ENCODE peak calls at places on chromosomes 3 and 15, in five cellular contexts. One of them, this sample, is unnamed.

GRCh38 chr15:84731774-84732173 is 15.8 kb upstream of the SEC11A start:
- DNase-seq in mammary epithelial cell: no peak
- DNase-seq in fibroblast of lung: peak; percentile 86
- DNase-seq in breast epithelium: no peak
- DNase-seq in mesendoderm: no peak
- DNase-seq in this sample: no peak

GRCh38 chr3:43670635-43671522 is 19.9 kb upstream of the ABHD5 start:
- DNase-seq in mammary epithelial cell: no peak
- DNase-seq in fibroblast of lung: no peak
- DNase-seq in breast epithelium: no peak
- DNase-seq in mesendoderm: no peak
- DNase-seq in this sample: no peak

GRCh38 chr3:42256135-42256819 is 9.7 kb downstream of the CCK start:
- DNase-seq in mammary epithelial cell: peak; percentile 79
- DNase-seq in fibroblast of lung: peak; percentile 16
- DNase-seq in breast epithelium: no peak
- DNase-seq in mesendoderm: no peak
- DNase-seq in this sample: no peak

GRCh38 chr15:60840703-60841411 is 361.9 kb upstream of the ICE2 start:
- DNase-seq in mammary epithelial cell: no peak
- DNase-seq in fibroblast of lung: no peak
- DNase-seq in breast epithelium: no peak
- DNase-seq in mesendoderm: no peak
- DNase-seq in this sample: no peak

GRCh38 chr3:184769771-184770170 is 42.2 kb upstream of the VPS8 start:
- DNase-seq in mammary epithelial cell: peak; percentile 82
- DNase-seq in fibroblast of lung: no peak
- DNase-seq in breast epithelium: no peak
- DNase-seq in mesendoderm: no peak
- DNase-seq in this sample: peak; percentile 38

GRCh38 chr3:28050895-28051294 is 190.5 kb upstream of the CMC1 start:
- DNase-seq in mammary epithelial cell: peak; percentile 87
- DNase-seq in fibroblast of lung: no peak
- DNase-seq in breast epithelium: no peak
- DNase-seq in mesendoderm: no peak
- DNase-seq in this sample: no peak

GRCh38 chr3:37477275-37477674 is 302.9 kb upstream of the LRRFIP2 start:
- DNase-seq in mammary epithelial cell: no peak
- DNase-seq in fibroblast of lung: no peak
- DNase-seq in breast epithelium: no peak
- DNase-seq in mesendoderm: no peak
- DNase-seq in this sample: no peak

GRCh38 chr3:42192334-42193200 is 73.4 kb downstream of the CCK start:
- DNase-seq in mammary epithelial cell: no peak
- DNase-seq in fibroblast of lung: no peak
- DNase-seq in breast epithelium: no peak
- DNase-seq in mesendoderm: no peak
- DNase-seq in this sample: no peak

GRCh38 chr3:136836511-136837156 is 17.7 kb downstream of the SLC35G2 start:
- DNase-seq in mammary epithelial cell: no peak
- DNase-seq in fibroblast of lung: no peak
- DNase-seq in breast epithelium: no peak
- DNase-seq in mesendoderm: no peak
- DNase-seq in this sample: no peak

GRCh38 chr3:152376351-152377183 is 107.8 kb downstream of the MBNL1 start:
- DNase-seq in mammary epithelial cell: no peak
- DNase-seq in fibroblast of lung: peak; percentile 80
- DNase-seq in breast epithelium: no peak
- DNase-seq in mesendoderm: no peak
- DNase-seq in this sample: peak; percentile 47

GRCh38 chr3:128544190-128544589 is 51.2 kb upstream of the GATA2 start:
- DNase-seq in mammary epithelial cell: no peak
- DNase-seq in fibroblast of lung: no peak
- DNase-seq in breast epithelium: no peak
- DNase-seq in mesendoderm: no peak
- DNase-seq in this sample: no peak

GRCh38 chr3:99645277-99646106 is 7.1 kb downstream of the COL8A1 start:
- DNase-seq in mammary epithelial cell: peak; percentile 43
- DNase-seq in fibroblast of lung: peak; percentile 85
- DNase-seq in breast epithelium: no peak
- DNase-seq in mesendoderm: peak; percentile 68
- DNase-seq in this sample: no peak

GRCh38 chr3:64687381-64687780 is 419 bp downstream of the ADAMTS9 start:
- DNase-seq in mammary epithelial cell: peak; percentile 28
- DNase-seq in fibroblast of lung: no peak
- DNase-seq in breast epithelium: no peak
- DNase-seq in mesendoderm: no peak
- DNase-seq in this sample: no peak

GRCh38 chr15:75650908-75651809 is 3.4 kb downstream of the SNX33 start:
- DNase-seq in mammary epithelial cell: no peak
- DNase-seq in fibroblast of lung: peak; percentile 28
- DNase-seq in breast epithelium: no peak
- DNase-seq in mesendoderm: no peak
- DNase-seq in this sample: no peak

GRCh38 chr3:148136816-148137215 is 560.9 kb upstream of the AGTR1 start:
- DNase-seq in mammary epithelial cell: no peak
- DNase-seq in fibroblast of lung: no peak
- DNase-seq in breast epithelium: no peak
- DNase-seq in mesendoderm: no peak
- DNase-seq in this sample: no peak

GRCh38 chr3:105235785-105236184 is 130.9 kb upstream of the ALCAM start:
- DNase-seq in mammary epithelial cell: no peak
- DNase-seq in fibroblast of lung: no peak
- DNase-seq in breast epithelium: no peak
- DNase-seq in mesendoderm: no peak
- DNase-seq in this sample: no peak

GRCh38 chr15:69472575-69472974 is 20.0 kb downstream of the RPLP1 start:
- DNase-seq in mammary epithelial cell: no peak
- DNase-seq in fibroblast of lung: peak; percentile 38
- DNase-seq in breast epithelium: peak; percentile 7
- DNase-seq in mesendoderm: no peak
- DNase-seq in this sample: no peak

GRCh38 chr3:121883507-121883906 is 10.7 kb upstream of the SLC15A2 start:
- DNase-seq in mammary epithelial cell: peak; percentile 46
- DNase-seq in fibroblast of lung: peak; percentile 27
- DNase-seq in breast epithelium: no peak
- DNase-seq in mesendoderm: peak; percentile 64
- DNase-seq in this sample: no peak

GRCh38 chr15:98779463-98780071 is 131.2 kb downstream of the IGF1R start:
- DNase-seq in mammary epithelial cell: peak; percentile 74
- DNase-seq in fibroblast of lung: peak; percentile 70
- DNase-seq in breast epithelium: peak; percentile 76
- DNase-seq in mesendoderm: peak; percentile 97
- DNase-seq in this sample: peak; percentile 84

GRCh38 chr3:20042331-20042730 is 2.1 kb downstream of the KAT2B start:
- DNase-seq in mammary epithelial cell: no peak
- DNase-seq in fibroblast of lung: no peak
- DNase-seq in breast epithelium: no peak
- DNase-seq in mesendoderm: no peak
- DNase-seq in this sample: no peak

GRCh38 chr3:20039082-20039764 is 1.0 kb upstream of the KAT2B start:
- DNase-seq in mammary epithelial cell: no peak
- DNase-seq in fibroblast of lung: no peak
- DNase-seq in breast epithelium: no peak
- DNase-seq in mesendoderm: no peak
- DNase-seq in this sample: no peak

GRCh38 chr3:20040476-20041196 is 390 bp downstream of the KAT2B start:
- DNase-seq in mammary epithelial cell: peak; percentile 67
- DNase-seq in fibroblast of lung: peak; percentile 80
- DNase-seq in breast epithelium: peak; percentile 51
- DNase-seq in mesendoderm: peak; percentile 86
- DNase-seq in this sample: peak; percentile 88

GRCh38 chr3:20039765-20040475 is at the start of gene KAT2B:
- DNase-seq in mammary epithelial cell: peak; percentile 64
- DNase-seq in fibroblast of lung: peak; percentile 59
- DNase-seq in breast epithelium: peak; percentile 52
- DNase-seq in mesendoderm: peak; percentile 74
- DNase-seq in this sample: peak; percentile 88

DNA sequence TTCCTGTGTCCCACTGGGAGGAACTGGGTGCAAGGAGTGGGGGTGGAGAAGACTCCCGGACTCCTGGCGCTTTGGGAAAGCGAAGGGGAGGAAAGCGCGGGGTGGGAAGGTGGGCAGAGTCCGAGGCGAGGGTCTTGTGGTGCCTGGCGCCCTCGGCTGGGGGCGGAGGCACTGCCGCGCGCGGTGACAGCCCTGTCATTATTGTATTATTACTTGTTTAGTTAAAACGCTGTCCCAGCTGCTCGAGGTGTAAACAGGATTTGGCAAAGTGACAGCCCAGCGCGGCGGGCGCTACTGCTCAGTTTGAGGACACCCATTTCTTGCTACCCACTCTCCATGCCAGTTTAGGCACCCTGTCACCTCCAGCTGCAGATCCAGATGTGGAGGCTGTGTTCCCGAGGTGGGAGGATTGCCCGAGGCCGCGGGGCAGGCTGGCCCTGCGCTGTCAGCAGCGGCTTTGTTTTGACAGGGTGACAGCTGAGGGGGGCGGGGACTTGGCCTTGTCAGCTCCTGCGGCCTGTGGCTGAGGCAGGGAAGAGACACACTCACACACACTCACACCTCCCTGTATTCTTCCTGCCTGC is 1.0 kb downstream of the KAT2B start:
- DNase-seq in mammary epithelial cell: peak; percentile 65
- DNase-seq in fibroblast of lung: peak; percentile 75
- DNase-seq in breast epithelium: peak; percentile 73
- DNase-seq in mesendoderm: peak; percentile 84
- DNase-seq in this sample: peak; percentile 95
- H3K27ac ChIP-seq in mammary epithelial cell: no peak overlapping the region
- H3K27ac ChIP-seq in fibroblast of lung: peak overlapping the region; percentile 53
- H3K27ac ChIP-seq in breast epithelium: peak overlapping the region; percentile 94
- H3K27ac ChIP-seq in mesendoderm: peak overlapping the region; percentile 52
- H3K27ac ChIP-seq in this sample: peak overlapping the region; percentile 69

GRCh38 chr15:35693286-35693685 is 147.3 kb upstream of the DPH6 start:
- DNase-seq in mammary epithelial cell: no peak
- DNase-seq in fibroblast of lung: peak; percentile 25
- DNase-seq in breast epithelium: no peak
- DNase-seq in mesendoderm: no peak
- DNase-seq in this sample: no peak
- H3K4me1 ChIP-seq in mammary epithelial cell: peaks cover 25% of the 10 kb centered on the region
- H3K4me1 ChIP-seq in fibroblast of lung: peaks cover 16% of the 10 kb centered on the region
- H3K4me1 ChIP-seq in breast epithelium: no peaks in the 10 kb centered on the region
- H3K4me1 ChIP-seq in mesendoderm: no peaks in the 10 kb centered on the region
- H3K4me1 ChIP-seq in this sample: peaks cover 4% of the 10 kb centered on the region

DNA sequence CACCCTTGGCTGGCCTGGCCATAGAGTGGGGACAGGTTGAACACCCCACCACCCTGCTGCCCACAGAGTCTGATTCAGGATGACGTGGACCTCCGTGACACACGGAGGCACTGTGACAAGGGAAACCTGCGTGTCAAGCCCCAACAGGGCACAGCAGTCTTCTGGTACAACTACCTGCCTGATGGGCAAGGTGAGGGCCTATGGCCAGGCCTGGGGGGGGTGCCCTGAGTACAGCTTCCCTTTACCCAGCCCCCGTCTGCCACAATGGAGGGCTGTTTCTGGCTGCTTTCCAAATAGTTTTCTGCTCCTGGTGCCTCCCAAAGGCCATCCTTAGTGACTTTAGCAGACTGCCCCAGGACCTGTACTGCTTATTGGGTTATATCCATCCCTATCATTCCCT is 1.2 kb upstream of the WDR6 start:
- DNase-seq in mammary epithelial cell: no peak
- DNase-seq in fibroblast of lung: no peak
- DNase-seq in breast epithelium: no peak
- DNase-seq in mesendoderm: no peak
- DNase-seq in this sample: no peak
- H3K4me3 ChIP-seq in mammary epithelial cell: no peak overlapping the region
- H3K4me3 ChIP-seq in fibroblast of lung: no peak overlapping the region
- H3K4me3 ChIP-seq in breast epithelium: no peak overlapping the region
- H3K4me3 ChIP-seq in mesendoderm: no peak overlapping the region
- H3K4me3 ChIP-seq in this sample: no peak overlapping the region

DNA sequence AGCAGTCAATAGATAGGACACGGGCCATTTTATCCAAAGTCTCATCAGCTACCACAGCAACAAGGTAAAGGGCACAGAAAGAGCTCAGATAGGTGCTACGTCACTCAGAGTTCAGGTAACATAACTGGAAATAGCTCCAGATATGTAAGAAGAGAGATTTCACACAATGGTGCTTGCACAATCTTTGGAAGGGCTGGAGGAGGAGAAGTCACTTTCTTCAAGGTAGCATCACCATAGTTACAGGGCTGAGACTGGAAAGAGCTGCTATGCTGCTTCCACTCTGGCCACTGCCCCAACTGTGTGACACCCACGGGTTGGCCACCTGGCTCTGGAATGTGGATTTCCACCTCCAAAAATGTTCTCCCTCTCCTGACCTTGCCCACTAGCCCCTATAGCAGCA is 448.8 kb upstream of the THBS1 start:
- DNase-seq in mammary epithelial cell: no peak
- DNase-seq in fibroblast of lung: no peak
- DNase-seq in breast epithelium: no peak
- DNase-seq in mesendoderm: no peak
- DNase-seq in this sample: no peak
- H3K27ac ChIP-seq in mammary epithelial cell: no peak overlapping the region
- H3K27ac ChIP-seq in fibroblast of lung: peak overlapping the region; percentile 89
- H3K27ac ChIP-seq in breast epithelium: no peak overlapping the region
- H3K27ac ChIP-seq in mesendoderm: no peak overlapping the region
- H3K27ac ChIP-seq in this sample: no peak overlapping the region

GRCh38 chr3:71088019-71088711 is 495.4 kb downstream of the FOXP1 start:
- DNase-seq in mammary epithelial cell: no peak
- DNase-seq in fibroblast of lung: no peak
- DNase-seq in breast epithelium: no peak
- DNase-seq in mesendoderm: no peak
- DNase-seq in this sample: no peak

GRCh38 chr3:71089271-71089670 is 494.3 kb downstream of the FOXP1 start:
- DNase-seq in mammary epithelial cell: no peak
- DNase-seq in fibroblast of lung: peak; percentile 69
- DNase-seq in breast epithelium: no peak
- DNase-seq in mesendoderm: no peak
- DNase-seq in this sample: no peak

GRCh38 chr3:71092665-71093064 is 490.9 kb downstream of the FOXP1 start:
- DNase-seq in mammary epithelial cell: no peak
- DNase-seq in fibroblast of lung: no peak
- DNase-seq in breast epithelium: no peak
- DNase-seq in mesendoderm: no peak
- DNase-seq in this sample: no peak

GRCh38 chr3:71088742-71089141 is 494.8 kb downstream of the FOXP1 start:
- DNase-seq in mammary epithelial cell: no peak
- DNase-seq in fibroblast of lung: no peak
- DNase-seq in breast epithelium: no peak
- DNase-seq in mesendoderm: no peak
- DNase-seq in this sample: no peak

GRCh38 chr3:71090207-71090606 is 493.3 kb downstream of the FOXP1 start:
- DNase-seq in mammary epithelial cell: no peak
- DNase-seq in fibroblast of lung: no peak
- DNase-seq in breast epithelium: no peak
- DNase-seq in mesendoderm: no peak
- DNase-seq in this sample: no peak
- H3K4me1 ChIP-seq in mammary epithelial cell: no peaks in the 10 kb centered on the region
- H3K4me1 ChIP-seq in fibroblast of lung: peaks cover 13% of the 10 kb centered on the region
- H3K4me1 ChIP-seq in breast epithelium: no peaks in the 10 kb centered on the region
- H3K4me1 ChIP-seq in mesendoderm: no peaks in the 10 kb centered on the region
- H3K4me1 ChIP-seq in this sample: peaks cover 9% of the 10 kb centered on the region